ENCODE peak calls at places on chromosomes 5 and 9, in eight cellular contexts. One of them, this sample, is unnamed.

GRCh38 chr5:71471193-71471592 is 15.7 kb downstream of the BDP1 start:
- DNase-seq in uterus: no peak
- DNase-seq in brain microvascular endothelial cell: peak
- DNase-seq in GM23338: no peak
- DNase-seq in A549: peak
- DNase-seq in BJ: no peak
- DNase-seq in CD8-positive, alpha-beta memory T cell: no peak
- DNase-seq in HCT116: no peak
- DNase-seq in this sample: peak

GRCh38 chr5:124457901-124458300 is 288.5 kb downstream of the ZNF608 start:
- DNase-seq in uterus: no peak
- DNase-seq in brain microvascular endothelial cell: no peak
- DNase-seq in GM23338: no peak
- DNase-seq in A549: no peak
- DNase-seq in BJ: no peak
- DNase-seq in CD8-positive, alpha-beta memory T cell: no peak
- DNase-seq in HCT116: no peak
- DNase-seq in this sample: no peak

GRCh38 chr5:54873696-54874095 is 111.7 kb downstream of the ESM1 start:
- DNase-seq in uterus: no peak
- DNase-seq in brain microvascular endothelial cell: no peak
- DNase-seq in GM23338: no peak
- DNase-seq in A549: no peak
- DNase-seq in BJ: no peak
- DNase-seq in CD8-positive, alpha-beta memory T cell: no peak
- DNase-seq in HCT116: no peak
- DNase-seq in this sample: no peak

GRCh38 chr5:1639757-1640156 is 116.0 kb upstream of the LPCAT1 start:
- DNase-seq in uterus: no peak
- DNase-seq in brain microvascular endothelial cell: no peak
- DNase-seq in GM23338: no peak
- DNase-seq in A549: no peak
- DNase-seq in BJ: no peak
- DNase-seq in CD8-positive, alpha-beta memory T cell: no peak
- DNase-seq in HCT116: no peak
- DNase-seq in this sample: peak

GRCh38 chr9:136109351-136110081 is 9.2 kb downstream of the TMEM250 start:
- DNase-seq in uterus: peak
- DNase-seq in brain microvascular endothelial cell: peak
- DNase-seq in GM23338: peak
- DNase-seq in A549: peak
- DNase-seq in BJ: peak
- DNase-seq in CD8-positive, alpha-beta memory T cell: peak
- DNase-seq in HCT116: peak
- DNase-seq in this sample: peak

GRCh38 chr5:18043344-18043743 is 409.1 kb downstream of the TAF11L14 start:
- DNase-seq in uterus: no peak
- DNase-seq in brain microvascular endothelial cell: no peak
- DNase-seq in GM23338: peak
- DNase-seq in A549: peak
- DNase-seq in BJ: no peak
- DNase-seq in CD8-positive, alpha-beta memory T cell: no peak
- DNase-seq in HCT116: no peak
- DNase-seq in this sample: no peak

GRCh38 chr9:36802171-36802920 is 229.7 kb downstream of the MELK start:
- DNase-seq in uterus: no peak
- DNase-seq in brain microvascular endothelial cell: peak
- DNase-seq in GM23338: no peak
- DNase-seq in A549: peak
- DNase-seq in BJ: peak
- DNase-seq in CD8-positive, alpha-beta memory T cell: no peak
- DNase-seq in HCT116: no peak
- DNase-seq in this sample: no peak

GRCh38 chr5:141811287-141812155 is 66.7 kb downstream of the PCDH1 start:
- DNase-seq in uterus: no peak
- DNase-seq in brain microvascular endothelial cell: no peak
- DNase-seq in GM23338: peak
- DNase-seq in A549: no peak
- DNase-seq in BJ: no peak
- DNase-seq in CD8-positive, alpha-beta memory T cell: peak
- DNase-seq in HCT116: no peak
- DNase-seq in this sample: no peak

GRCh38 chr9:93576296-93577044 is at the start of gene PHF2:
- DNase-seq in uterus: no peak
- DNase-seq in brain microvascular endothelial cell: no peak
- DNase-seq in GM23338: peak
- DNase-seq in A549: no peak
- DNase-seq in BJ: no peak
- DNase-seq in CD8-positive, alpha-beta memory T cell: peak
- DNase-seq in HCT116: no peak
- DNase-seq in this sample: peak

GRCh38 chr9:33245341-33245740 is 5.4 kb downstream of the SPINK4 start:
- DNase-seq in uterus: no peak
- DNase-seq in brain microvascular endothelial cell: no peak
- DNase-seq in GM23338: no peak
- DNase-seq in A549: no peak
- DNase-seq in BJ: no peak
- DNase-seq in CD8-positive, alpha-beta memory T cell: no peak
- DNase-seq in HCT116: no peak
- DNase-seq in this sample: no peak

GRCh38 chr5:93069276-93069675 is 511.7 kb downstream of the NR2F1-AS1 start:
- DNase-seq in uterus: no peak
- DNase-seq in brain microvascular endothelial cell: no peak
- DNase-seq in GM23338: no peak
- DNase-seq in A549: no peak
- DNase-seq in BJ: no peak
- DNase-seq in CD8-positive, alpha-beta memory T cell: no peak
- DNase-seq in HCT116: no peak
- DNase-seq in this sample: no peak

GRCh38 chr9:89047667-89048066 is 56.4 kb downstream of the S1PR3 start:
- DNase-seq in uterus: no peak
- DNase-seq in brain microvascular endothelial cell: no peak
- DNase-seq in GM23338: no peak
- DNase-seq in A549: no peak
- DNase-seq in BJ: no peak
- DNase-seq in CD8-positive, alpha-beta memory T cell: no peak
- DNase-seq in HCT116: no peak
- DNase-seq in this sample: no peak

GRCh38 chr9:79023134-79023577 is 548.6 kb upstream of the TLE4 start:
- DNase-seq in uterus: no peak
- DNase-seq in brain microvascular endothelial cell: peak
- DNase-seq in GM23338: no peak
- DNase-seq in A549: peak
- DNase-seq in BJ: peak
- DNase-seq in CD8-positive, alpha-beta memory T cell: no peak
- DNase-seq in HCT116: peak
- DNase-seq in this sample: no peak

GRCh38 chr5:158384535-158385421 is 525.8 kb upstream of the CLINT1 start:
- DNase-seq in uterus: no peak
- DNase-seq in brain microvascular endothelial cell: peak
- DNase-seq in GM23338: no peak
- DNase-seq in A549: peak
- DNase-seq in BJ: peak
- DNase-seq in CD8-positive, alpha-beta memory T cell: no peak
- DNase-seq in HCT116: peak
- DNase-seq in this sample: peak

GRCh38 chr5:110070836-110071235 is 381.1 kb downstream of the MAN2A1 start:
- DNase-seq in uterus: no peak
- DNase-seq in brain microvascular endothelial cell: no peak
- DNase-seq in GM23338: no peak
- DNase-seq in A549: no peak
- DNase-seq in BJ: no peak
- DNase-seq in CD8-positive, alpha-beta memory T cell: no peak
- DNase-seq in HCT116: no peak
- DNase-seq in this sample: no peak

GRCh38 chr5:150144211-150144801 is 11.3 kb downstream of the PDGFRB start:
- DNase-seq in uterus: peak
- DNase-seq in brain microvascular endothelial cell: peak
- DNase-seq in GM23338: peak
- DNase-seq in A549: no peak
- DNase-seq in BJ: no peak
- DNase-seq in CD8-positive, alpha-beta memory T cell: no peak
- DNase-seq in HCT116: no peak
- DNase-seq in this sample: peak

GRCh38 chr5:148957591-148958202 is 105.2 kb downstream of the SH3TC2 start:
- DNase-seq in uterus: no peak
- DNase-seq in brain microvascular endothelial cell: peak
- DNase-seq in GM23338: peak
- DNase-seq in A549: peak
- DNase-seq in BJ: no peak
- DNase-seq in CD8-positive, alpha-beta memory T cell: peak
- DNase-seq in HCT116: no peak
- DNase-seq in this sample: no peak

GRCh38 chr5:114438471-114438870 is 76.6 kb downstream of the KCNN2 start:
- DNase-seq in uterus: no peak
- DNase-seq in brain microvascular endothelial cell: no peak
- DNase-seq in GM23338: peak
- DNase-seq in A549: no peak
- DNase-seq in BJ: no peak
- DNase-seq in CD8-positive, alpha-beta memory T cell: no peak
- DNase-seq in HCT116: no peak
- DNase-seq in this sample: no peak

GRCh38 chr9:69086769-69087168 is 51.2 kb downstream of the FXN start:
- DNase-seq in uterus: no peak
- DNase-seq in brain microvascular endothelial cell: no peak
- DNase-seq in GM23338: no peak
- DNase-seq in A549: no peak
- DNase-seq in BJ: no peak
- DNase-seq in CD8-positive, alpha-beta memory T cell: no peak
- DNase-seq in HCT116: no peak
- DNase-seq in this sample: no peak

GRCh38 chr9:124855566-124855943 is 2.3 kb downstream of the WDR38 start:
- DNase-seq in uterus: no peak
- DNase-seq in brain microvascular endothelial cell: no peak
- DNase-seq in GM23338: no peak
- DNase-seq in A549: no peak
- DNase-seq in BJ: no peak
- DNase-seq in CD8-positive, alpha-beta memory T cell: no peak
- DNase-seq in HCT116: no peak
- DNase-seq in this sample: no peak

GRCh38 chr9:124854822-124855221 is 1.6 kb downstream of the WDR38 start:
- DNase-seq in uterus: no peak
- DNase-seq in brain microvascular endothelial cell: no peak
- DNase-seq in GM23338: no peak
- DNase-seq in A549: no peak
- DNase-seq in BJ: no peak
- DNase-seq in CD8-positive, alpha-beta memory T cell: no peak
- DNase-seq in HCT116: no peak
- DNase-seq in this sample: no peak

GRCh38 chr9:124852829-124853531 is at the start of gene WDR38:
- DNase-seq in uterus: peak
- DNase-seq in brain microvascular endothelial cell: no peak
- DNase-seq in GM23338: peak
- DNase-seq in A549: peak
- DNase-seq in BJ: no peak
- DNase-seq in CD8-positive, alpha-beta memory T cell: peak
- DNase-seq in HCT116: peak
- DNase-seq in this sample: peak

GRCh38 chr9:124853605-124854143 is 414 bp downstream of the WDR38 start:
- DNase-seq in uterus: no peak
- DNase-seq in brain microvascular endothelial cell: no peak
- DNase-seq in GM23338: no peak
- DNase-seq in A549: no peak
- DNase-seq in BJ: no peak
- DNase-seq in CD8-positive, alpha-beta memory T cell: peak
- DNase-seq in HCT116: no peak
- DNase-seq in this sample: no peak

GRCh38 chr9:124854161-124854560 is 901 bp downstream of the WDR38 start:
- DNase-seq in uterus: no peak
- DNase-seq in brain microvascular endothelial cell: no peak
- DNase-seq in GM23338: no peak
- DNase-seq in A549: no peak
- DNase-seq in BJ: no peak
- DNase-seq in CD8-positive, alpha-beta memory T cell: no peak
- DNase-seq in HCT116: no peak
- DNase-seq in this sample: no peak
- H3K4me3 ChIP-seq in uterus: no peak
- H3K4me3 ChIP-seq in brain microvascular endothelial cell: no peak
- H3K4me3 ChIP-seq in GM23338: no peak
- H3K4me3 ChIP-seq in A549: no peak
- H3K4me3 ChIP-seq in BJ: no peak
- H3K4me3 ChIP-seq in CD8-positive, alpha-beta memory T cell: no peak
- H3K4me3 ChIP-seq in HCT116: no peak
- H3K4me3 ChIP-seq in this sample: no peak

GRCh38 chr5:16493261-16493660 is 27.7 kb upstream of the ZNF622 start:
- DNase-seq in uterus: no peak
- DNase-seq in brain microvascular endothelial cell: no peak
- DNase-seq in GM23338: no peak
- DNase-seq in A549: no peak
- DNase-seq in BJ: no peak
- DNase-seq in CD8-positive, alpha-beta memory T cell: no peak
- DNase-seq in HCT116: no peak
- DNase-seq in this sample: no peak
- H3K4me3 ChIP-seq in uterus: no peak
- H3K4me3 ChIP-seq in brain microvascular endothelial cell: no peak
- H3K4me3 ChIP-seq in GM23338: no peak
- H3K4me3 ChIP-seq in A549: no peak
- H3K4me3 ChIP-seq in BJ: no peak
- H3K4me3 ChIP-seq in CD8-positive, alpha-beta memory T cell: no peak
- H3K4me3 ChIP-seq in HCT116: no peak
- H3K4me3 ChIP-seq in this sample: peak

DNA sequence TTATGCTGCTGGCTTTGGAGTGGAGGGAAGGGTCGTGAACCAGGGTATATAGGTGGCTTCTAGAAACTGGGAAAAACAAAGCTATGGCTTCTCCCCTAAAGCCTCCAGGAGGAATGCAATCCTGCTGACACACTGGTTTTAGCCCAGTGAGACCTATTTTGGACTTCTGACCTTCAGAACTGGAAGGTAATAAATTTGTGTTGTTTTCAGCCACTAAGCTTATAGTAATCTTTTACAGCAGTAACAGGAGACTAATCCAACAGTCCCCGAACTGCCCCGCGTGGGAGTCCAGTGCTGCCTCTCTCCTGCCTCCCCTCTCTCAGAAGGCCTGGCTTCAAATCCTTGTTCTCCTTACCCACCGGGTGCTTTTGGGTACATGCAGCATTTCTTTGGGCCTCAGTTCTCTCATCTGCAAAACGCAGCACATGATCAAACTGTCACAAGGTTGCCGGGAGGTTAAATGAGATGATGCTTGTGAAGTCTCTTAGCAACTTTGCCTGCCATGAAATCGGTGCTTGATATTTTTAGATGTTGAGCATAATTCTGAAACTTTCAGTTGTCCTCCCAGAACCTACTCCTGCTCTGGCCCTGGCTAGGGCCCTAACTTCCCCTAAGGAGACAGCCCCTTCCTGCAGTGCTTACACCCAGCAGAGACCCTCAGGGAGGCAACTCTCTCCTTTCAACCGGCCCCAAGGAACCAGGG is 127.3 kb upstream of the BOD1 start:
- DNase-seq in uterus: no peak
- DNase-seq in brain microvascular endothelial cell: no peak
- DNase-seq in GM23338: no peak
- DNase-seq in A549: no peak
- DNase-seq in BJ: no peak
- DNase-seq in CD8-positive, alpha-beta memory T cell: no peak
- DNase-seq in HCT116: no peak
- DNase-seq in this sample: no peak
- H3K4me3 ChIP-seq in uterus: no peak
- H3K4me3 ChIP-seq in brain microvascular endothelial cell: no peak
- H3K4me3 ChIP-seq in GM23338: no peak
- H3K4me3 ChIP-seq in A549: no peak
- H3K4me3 ChIP-seq in BJ: no peak
- H3K4me3 ChIP-seq in CD8-positive, alpha-beta memory T cell: no peak
- H3K4me3 ChIP-seq in HCT116: no peak
- H3K4me3 ChIP-seq in this sample: no peak

GRCh38 chr9:116656977-116657376 is 30.1 kb upstream of the TRIM32 start:
- DNase-seq in uterus: no peak
- DNase-seq in brain microvascular endothelial cell: no peak
- DNase-seq in GM23338: no peak
- DNase-seq in A549: no peak
- DNase-seq in BJ: no peak
- DNase-seq in CD8-positive, alpha-beta memory T cell: no peak
- DNase-seq in HCT116: no peak
- DNase-seq in this sample: no peak
- H3K4me3 ChIP-seq in uterus: no peak
- H3K4me3 ChIP-seq in brain microvascular endothelial cell: no peak
- H3K4me3 ChIP-seq in GM23338: no peak
- H3K4me3 ChIP-seq in A549: no peak
- H3K4me3 ChIP-seq in BJ: no peak
- H3K4me3 ChIP-seq in CD8-positive, alpha-beta memory T cell: no peak
- H3K4me3 ChIP-seq in HCT116: no peak
- H3K4me3 ChIP-seq in this sample: no peak

This sample was measured in psoas muscle.